ENCODE peak calls at places on chromosomes 2 and 18, in eight cellular contexts. Z is Peyer's patch, Y is NT2/D1, D is upper lobe of right lung, C is lung, J is K562, P is astrocyte, K is left lung. F is an unnamed sample. For H3K4me1 and H3K9me3, the result is how much of the 10 kb centered on the place peaks cover.

GRCh38 chr2:14634885-14635871 is 2.7 kb downstream of the LRATD1 start:
- DNase-seq in Z (no peak), Y (peak), D (peak), C (peak), J (peak), P (peak), K (peak), F (no peak)

GRCh38 chr2:30706534-30707303 is 100.5 kb downstream of the CAPN13 start:
- DNase-seq in Z (peak), Y (peak), D (peak), C (peak), J (peak), P (peak), K (no peak), F (no peak)

GRCh38 chr2:127531133-127531709 is 4.3 kb upstream of the MYO7B start:
- DNase-seq in Z (no peak), Y (no peak), D (no peak), C (no peak), J (peak), P (no peak), K (no peak), F (no peak)

GRCh38 chr2:37713258-37713700 is 41.8 kb upstream of the CDC42EP3 start:
- DNase-seq in Z (no peak), Y (no peak), D (no peak), C (no peak), J (peak), P (peak), K (no peak), F (no peak)

GRCh38 chr2:8004250-8004681 is 677.6 kb upstream of the ID2 start:
- DNase-seq in Z (no peak), Y (no peak), D (no peak), C (no peak), J (peak), P (peak), K (no peak), F (no peak)

GRCh38 chr2:133606616-133607015 is 38.4 kb upstream of the NCKAP5 start:
- DNase-seq in Z (no peak), Y (no peak), D (no peak), C (no peak), J (no peak), P (no peak), K (no peak), F (no peak)

GRCh38 chr18:7133181-7133580 is 15.6 kb upstream of the LAMA1 start:
- DNase-seq in Z (no peak), Y (no peak), D (no peak), C (no peak), J (no peak), P (peak), K (no peak), F (no peak)

GRCh38 chr2:238418196-238418998 is 8.3 kb upstream of the ASB1 start:
- DNase-seq in Z (no peak), Y (no peak), D (no peak), C (no peak), J (no peak), P (no peak), K (no peak), F (no peak)

DNA sequence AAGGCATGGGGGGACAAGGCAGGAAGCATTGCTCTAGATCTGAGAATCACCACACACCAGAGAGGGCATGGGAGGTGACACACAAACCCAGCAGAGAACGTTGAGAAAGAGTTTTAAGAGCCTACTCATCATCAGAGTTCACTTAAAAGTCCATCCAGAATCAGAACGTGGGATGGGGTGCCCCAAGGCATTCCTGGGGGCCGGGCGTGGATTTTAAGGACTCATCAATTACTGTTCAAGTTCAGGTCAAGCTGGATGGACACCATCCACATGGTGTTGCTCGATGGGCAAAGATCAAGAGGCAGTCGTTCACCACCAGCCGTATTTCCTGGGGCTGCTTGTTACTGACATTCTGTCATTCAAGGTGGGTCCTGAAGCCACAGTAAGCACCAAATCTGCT is 34.9 kb downstream of the BCL11A start:
- DNase-seq in Z (no peak), Y (no peak), D (no peak), C (no peak), J (no peak), P (no peak), K (no peak), F (no peak)
- H3K4me3 ChIP-seq in Z (no peak), Y (no peak), D (no peak), C (no peak), J (no peak), P (no peak), K (no peak), F (no peak)

GRCh38 chr2:172098287-172098649 is 4.4 kb downstream of the DLX2 start:
- DNase-seq in Z (no peak), Y (no peak), D (no peak), C (no peak), J (peak), P (no peak), K (no peak), F (no peak)

GRCh38 chr2:172100080-172101007 is 2.4 kb downstream of the DLX2 start:
- DNase-seq in Z (no peak), Y (no peak), D (no peak), C (no peak), J (no peak), P (no peak), K (no peak), F (no peak)

GRCh38 chr2:172101008-172101706 is 1.5 kb downstream of the DLX2 start:
- DNase-seq in Z (no peak), Y (no peak), D (no peak), C (no peak), J (peak), P (no peak), K (no peak), F (no peak)

GRCh38 chr2:172098650-172099471 is 3.8 kb downstream of the DLX2 start:
- DNase-seq in Z (no peak), Y (no peak), D (no peak), C (no peak), J (peak), P (peak), K (peak), F (no peak)

GRCh38 chr2:172099472-172100079 is 3.1 kb downstream of the DLX2 start:
- DNase-seq in Z (no peak), Y (no peak), D (no peak), C (no peak), J (no peak), P (no peak), K (no peak), F (no peak)
- H3K4me1 ChIP-seq in Z (under half), Y (under half), D (half or more), C (under half), J (under half), P (half or more), K (under half), F (under half)

GRCh38 chr2:41498791-41499190 is 549.0 kb upstream of the PKDCC start:
- DNase-seq in Z (no peak), Y (no peak), D (no peak), C (no peak), J (no peak), P (no peak), K (no peak), F (no peak)
- H3K9me3 ChIP-seq in Z (under half), Y (half or more), D (under half), C (under half), J (under half), P (under half), K (half or more), F (under half)

GRCh38 chr18:51290864-51291263 is 93.4 kb upstream of the MEX3C start:
- DNase-seq in Z (no peak), Y (no peak), D (no peak), C (no peak), J (no peak), P (no peak), K (no peak), F (no peak)

GRCh38 chr18:51287818-51288508 is 90.5 kb upstream of the MEX3C start:
- DNase-seq in Z (no peak), Y (no peak), D (no peak), C (no peak), J (no peak), P (no peak), K (no peak), F (no peak)

GRCh38 chr18:51288582-51288981 is 91.1 kb upstream of the MEX3C start:
- DNase-seq in Z (no peak), Y (no peak), D (no peak), C (no peak), J (no peak), P (no peak), K (no peak), F (no peak)
- H3K4me3 ChIP-seq in Z (no peak), Y (no peak), D (no peak), C (no peak), J (no peak), P (no peak), K (no peak), F (no peak)

GRCh38 chr2:46134531-46135229 is 162.5 kb upstream of the EPAS1 start:
- DNase-seq in Z (no peak), Y (no peak), D (no peak), C (no peak), J (peak), P (peak), K (no peak), F (no peak)

GRCh38 chr2:46136953-46137352 is 160.3 kb upstream of the EPAS1 start:
- DNase-seq in Z (no peak), Y (no peak), D (no peak), C (no peak), J (no peak), P (no peak), K (no peak), F (no peak)

GRCh38 chr2:46135230-46135555 is 162.0 kb upstream of the EPAS1 start:
- DNase-seq in Z (no peak), Y (no peak), D (no peak), C (no peak), J (no peak), P (peak), K (no peak), F (no peak)

GRCh38 chr2:46136481-46136880 is 160.7 kb upstream of the EPAS1 start:
- DNase-seq in Z (no peak), Y (no peak), D (no peak), C (no peak), J (no peak), P (no peak), K (no peak), F (no peak)

DNA sequence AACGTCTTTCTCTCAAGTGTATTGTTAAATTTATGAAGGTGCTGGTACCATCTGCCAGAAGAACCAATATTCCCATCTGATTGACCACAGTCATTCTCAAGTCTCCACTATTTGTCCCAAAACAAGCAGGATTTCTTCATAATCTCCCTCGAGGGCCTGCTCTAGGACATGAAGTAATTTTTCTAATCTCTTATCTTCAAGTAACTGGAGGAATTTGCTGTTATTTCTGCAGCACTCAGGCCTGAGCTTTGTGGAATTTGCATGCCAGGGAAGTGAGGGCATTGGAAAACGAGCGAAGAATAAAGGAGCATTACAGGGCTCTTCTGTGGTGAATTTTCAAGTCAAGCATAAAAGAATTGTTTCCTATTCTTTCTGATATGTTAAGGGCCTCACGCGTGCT is 161.3 kb upstream of the EPAS1 start:
- DNase-seq in Z (no peak), Y (no peak), D (no peak), C (peak), J (no peak), P (peak), K (no peak), F (no peak)
- H3K4me1 ChIP-seq in Z (under half), Y (under half), D (under half), C (under half), J (under half), P (under half), K (under half), F (under half)

GRCh38 chr18:43882358-43882757 is 605.1 kb upstream of the SYT4 start:
- DNase-seq in Z (no peak), Y (no peak), D (no peak), C (no peak), J (no peak), P (no peak), K (peak), F (no peak)

GRCh38 chr18:43883886-43884285 is 606.6 kb upstream of the SYT4 start:
- DNase-seq in Z (no peak), Y (no peak), D (no peak), C (no peak), J (no peak), P (no peak), K (no peak), F (no peak)

GRCh38 chr18:43886341-43886740 is 609.1 kb upstream of the SYT4 start:
- DNase-seq in Z (no peak), Y (no peak), D (no peak), C (no peak), J (no peak), P (no peak), K (no peak), F (no peak)

GRCh38 chr18:43888601-43889000 is 611.3 kb upstream of the SYT4 start:
- DNase-seq in Z (no peak), Y (no peak), D (no peak), C (no peak), J (no peak), P (peak), K (no peak), F (no peak)

DNA sequence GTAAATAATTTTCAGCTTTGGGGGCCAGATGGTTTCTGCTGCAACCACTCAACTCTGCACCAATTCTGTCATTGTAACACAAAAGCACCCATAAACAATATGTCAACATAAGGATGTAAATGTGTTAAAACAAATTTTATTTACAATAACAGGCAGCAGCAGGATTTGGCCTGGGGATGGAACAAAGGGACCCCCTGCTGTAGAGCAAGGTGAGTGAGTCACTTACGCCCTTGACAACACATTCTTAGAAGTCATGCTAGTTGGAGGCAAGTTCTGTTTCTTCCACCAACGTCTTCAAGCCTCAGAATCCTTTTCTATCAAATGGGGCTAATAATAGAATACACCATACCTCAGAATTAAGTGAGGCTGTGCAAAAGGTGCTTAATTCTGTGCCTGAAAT is 610.2 kb upstream of the SYT4 start:
- DNase-seq in Z (no peak), Y (peak), D (no peak), C (no peak), J (no peak), P (no peak), K (no peak), F (peak)
- H3K9me3 ChIP-seq in Z (under half), Y (under half), D (under half), C (under half), J (under half), P (under half), K (under half), F (under half)

DNA sequence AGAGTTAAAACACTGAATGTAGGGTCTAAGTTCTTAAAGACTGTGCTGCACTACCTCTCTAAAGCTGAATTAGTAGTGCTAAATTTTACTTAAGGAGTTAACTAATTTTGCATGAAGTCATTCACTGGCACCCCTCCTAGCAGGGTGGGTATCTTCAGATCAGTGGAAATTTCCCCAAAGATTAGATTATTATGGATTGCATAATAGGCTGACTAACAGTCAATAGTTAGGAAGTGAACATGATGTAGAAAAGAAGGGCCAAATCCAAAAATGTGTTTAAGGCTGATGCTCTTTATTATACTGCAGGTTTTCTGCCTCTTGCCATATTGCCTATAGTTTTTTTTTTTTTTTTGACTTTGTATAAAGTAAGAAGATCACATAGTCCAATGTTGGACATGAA is 5.2 kb downstream of the ZNF638 start:
- DNase-seq in Z (no peak), Y (no peak), D (no peak), C (no peak), J (no peak), P (peak), K (no peak), F (no peak)
- H3K4me3 ChIP-seq in Z (no peak), Y (no peak), D (no peak), C (no peak), J (no peak), P (no peak), K (no peak), F (no peak)

GRCh38 chr2:178247255-178247654 is 52.9 kb downstream of the OSBPL6 start:
- DNase-seq in Z (no peak), Y (no peak), D (no peak), C (no peak), J (no peak), P (no peak), K (no peak), F (no peak)

GRCh38 chr2:178251126-178251525 is 56.8 kb downstream of the OSBPL6 start:
- DNase-seq in Z (no peak), Y (no peak), D (no peak), C (no peak), J (no peak), P (no peak), K (no peak), F (no peak)

GRCh38 chr2:178246696-178247095 is 52.4 kb downstream of the OSBPL6 start:
- DNase-seq in Z (no peak), Y (no peak), D (no peak), C (no peak), J (no peak), P (no peak), K (no peak), F (no peak)

GRCh38 chr2:178244812-178245211 is 50.5 kb downstream of the OSBPL6 start:
- DNase-seq in Z (no peak), Y (no peak), D (no peak), C (no peak), J (no peak), P (no peak), K (no peak), F (no peak)

DNA sequence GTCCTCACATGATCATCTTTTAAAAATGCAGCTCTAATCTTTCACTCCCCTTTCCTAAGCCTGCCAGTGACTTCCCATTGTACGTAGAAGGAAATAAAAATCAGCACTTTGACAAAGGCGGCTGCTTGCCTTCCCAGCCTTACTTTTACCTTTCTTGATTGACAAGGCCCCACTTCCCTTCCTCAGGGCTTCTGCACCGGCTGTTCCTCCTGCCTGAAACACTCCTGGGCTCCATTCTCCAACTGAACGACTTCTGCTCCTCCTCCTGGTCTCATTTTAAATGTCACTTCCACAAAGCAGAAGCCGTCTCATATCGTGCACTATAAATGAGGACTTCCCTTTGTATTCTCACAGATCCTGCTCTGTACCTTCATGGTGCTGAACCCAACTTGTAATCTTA is 56.1 kb downstream of the OSBPL6 start:
- DNase-seq in Z (no peak), Y (no peak), D (no peak), C (no peak), J (no peak), P (no peak), K (no peak), F (no peak)
- H3K4me1 ChIP-seq in Z (under half), Y (under half), D (under half), C (under half), J (under half), P (under half), K (under half), F (under half)